ENCODE peak calls at places on chromosomes 13 and 19, in five cellular contexts. Y, A, U, H and C are unnamed samples.
A peak's percentile ranks its signal among the peaks of the same experiment; 100 is the strongest.

GRCh38 chr19:8403098-8403819 is 9.8 kb upstream of the MARCHF2 start:
- DNase-seq in Y (no peak), A (no peak), U (no peak), H (no peak), C (no peak)

GRCh38 chr19:50921391-50922315 is 10.5 kb upstream of the KLK4 start:
- DNase-seq in Y (no peak), A (no peak), U (no peak), H (no peak), C (no peak)

GRCh38 chr13:24680258-24680920 is at the start of gene ATP12A:
- DNase-seq in Y (no peak), A (no peak), U (peak; percentile 39), H (no peak), C (no peak)

GRCh38 chr19:12098040-12098439 is 33.5 kb downstream of the ZNF844 start:
- DNase-seq in Y (no peak), A (no peak), U (no peak), H (no peak), C (no peak)

GRCh38 chr13:27533155-27533643 is 82.8 kb upstream of the MTIF3 start:
- DNase-seq in Y (no peak), A (peak; percentile 90), U (peak; percentile 49), H (no peak), C (peak; percentile 37)

GRCh38 chr19:18278521-18279265 is 2.7 kb downstream of the JUND start:
- DNase-seq in Y (no peak), A (no peak), U (peak; percentile 45), H (no peak), C (no peak)

GRCh38 chr19:38731654-38732301 is 12.5 kb downstream of the CAPN12 start:
- DNase-seq in Y (no peak), A (peak; percentile 26), U (no peak), H (no peak), C (peak; percentile 8)

GRCh38 chr19:49915271-49915670 is 13.7 kb upstream of the ATF5 start:
- DNase-seq in Y (no peak), A (no peak), U (no peak), H (no peak), C (no peak)

GRCh38 chr13:95304446-95304845 is 3.2 kb upstream of the ABCC4 start:
- DNase-seq in Y (no peak), A (no peak), U (no peak), H (no peak), C (no peak)

GRCh38 chr13:109700176-109700575 is 86.2 kb downstream of the IRS2 start:
- DNase-seq in Y (no peak), A (peak; percentile 86), U (no peak), H (peak; percentile 94), C (no peak)

GRCh38 chr19:16882146-16882545 is 6.7 kb upstream of the F2RL3 start:
- DNase-seq in Y (no peak), A (no peak), U (no peak), H (no peak), C (no peak)

GRCh38 chr19:21317821-21318220 is 11.4 kb downstream of the ZNF708 start:
- DNase-seq in Y (no peak), A (peak; percentile 29), U (no peak), H (no peak), C (no peak)

GRCh38 chr19:3338541-3339181 is 27.7 kb upstream of the NFIC start:
- DNase-seq in Y (peak; percentile 28), A (no peak), U (no peak), H (no peak), C (no peak)

GRCh38 chr19:11673608-11674041 is 65.1 kb downstream of the ZNF823 start:
- DNase-seq in Y (no peak), A (peak; percentile 77), U (no peak), H (no peak), C (peak; percentile 25)